ENCODE peak calls at places on chromosomes 1 and 21, in five cellular contexts. N is psoas muscle, S is endodermal cell, L is GM06990, D is hepatocyte. X is an unnamed sample. For H3K36me3, the result is how much of the 10 kb centered on the place peaks cover.

GRCh38 chr1:209607102-209607794 is 23.7 kb downstream of the CAMK1G start:
- DNase-seq in N (no peak), S (no peak), L (peak), D (peak), X (no peak)

GRCh38 chr1:29259802-29260441 is 23.6 kb downstream of the PTPRU start:
- DNase-seq in N (peak), S (peak), L (no peak), D (peak), X (no peak)

GRCh38 chr1:92484472-92485373 is 2.0 kb downstream of the GFI1 start:
- DNase-seq in N (peak), S (peak), L (peak), D (peak), X (no peak)

GRCh38 chr21:45310446-45310845 is 22.8 kb upstream of the POFUT2 start:
- DNase-seq in N (no peak), S (peak), L (no peak), D (no peak), X (no peak)

GRCh38 chr1:234921266-234922062 is 207.2 kb downstream of the TOMM20 start:
- DNase-seq in N (no peak), S (no peak), L (no peak), D (no peak), X (no peak)

GRCh38 chr1:231194843-231195516 is 33.1 kb downstream of the TRIM67 start:
- DNase-seq in N (no peak), S (no peak), L (no peak), D (peak), X (peak)

GRCh38 chr1:201137579-201138310 is 10.8 kb upstream of the ASCL5 start:
- DNase-seq in N (peak), S (no peak), L (no peak), D (peak), X (peak)

GRCh38 chr1:182351790-182352364 is 39.7 kb downstream of the GLUL start:
- DNase-seq in N (no peak), S (no peak), L (no peak), D (no peak), X (no peak)

GRCh38 chr1:83815348-83815747 is 183.6 kb downstream of the TTLL7 start:
- DNase-seq in N (no peak), S (no peak), L (no peak), D (peak), X (no peak)

GRCh38 chr1:2469103-2469940 is 6.8 kb upstream of the PLCH2 start:
- DNase-seq in N (no peak), S (no peak), L (no peak), D (no peak), X (no peak)

GRCh38 chr1:86971778-86972177 is 57.3 kb downstream of the HS2ST1 start:
- DNase-seq in N (no peak), S (no peak), L (no peak), D (no peak), X (no peak)

GRCh38 chr1:92029241-92029922 is 403 bp upstream of the EPHX4 start:
- DNase-seq in N (no peak), S (peak), L (no peak), D (no peak), X (no peak)

GRCh38 chr1:14794136-14794768 is 195.8 kb downstream of the KAZN start:
- DNase-seq in N (no peak), S (no peak), L (no peak), D (no peak), X (no peak)

GRCh38 chr21:25387665-25388064 is 219.6 kb downstream of the MRPL39 start:
- DNase-seq in N (no peak), S (no peak), L (no peak), D (no peak), X (no peak)

GRCh38 chr1:189597083-189597482 is 880.6 kb downstream of the BRINP3 start:
- DNase-seq in N (no peak), S (no peak), L (no peak), D (no peak), X (no peak)

GRCh38 chr1:55310517-55310927 is 95.4 kb upstream of the USP24 start:
- DNase-seq in N (no peak), S (peak), L (no peak), D (peak), X (peak)

GRCh38 chr1:224433041-224433670 is 1.4 kb downstream of the WDR26 start:
- DNase-seq in N (no peak), S (peak), L (no peak), D (peak), X (no peak)

GRCh38 chr1:182149411-182149965 is 88.0 kb upstream of the ZNF648 start:
- DNase-seq in N (no peak), S (no peak), L (no peak), D (peak), X (peak)

GRCh38 chr1:240287722-240288121 is 196.0 kb downstream of the FMN2 start:
- DNase-seq in N (no peak), S (no peak), L (no peak), D (no peak), X (no peak)

GRCh38 chr1:21511579-21512522 is 2.6 kb downstream of the ALPL start:
- DNase-seq in N (peak), S (no peak), L (no peak), D (peak), X (peak)

GRCh38 chr1:24964811-24965570 is 34.9 kb upstream of the RUNX3 start:
- DNase-seq in N (peak), S (no peak), L (peak), D (no peak), X (no peak)

GRCh38 chr1:9822490-9822889 is 1.3 kb downstream of the CLSTN1 start:
- DNase-seq in N (no peak), S (no peak), L (no peak), D (no peak), X (no peak)

GRCh38 chr1:233520510-233521191 is 93.3 kb upstream of the KCNK1 start:
- DNase-seq in N (no peak), S (no peak), L (no peak), D (peak), X (peak)

GRCh38 chr1:53511933-53512806 is 53.0 kb downstream of the DMRTB1 start:
- DNase-seq in N (no peak), S (no peak), L (no peak), D (no peak), X (no peak)

DNA sequence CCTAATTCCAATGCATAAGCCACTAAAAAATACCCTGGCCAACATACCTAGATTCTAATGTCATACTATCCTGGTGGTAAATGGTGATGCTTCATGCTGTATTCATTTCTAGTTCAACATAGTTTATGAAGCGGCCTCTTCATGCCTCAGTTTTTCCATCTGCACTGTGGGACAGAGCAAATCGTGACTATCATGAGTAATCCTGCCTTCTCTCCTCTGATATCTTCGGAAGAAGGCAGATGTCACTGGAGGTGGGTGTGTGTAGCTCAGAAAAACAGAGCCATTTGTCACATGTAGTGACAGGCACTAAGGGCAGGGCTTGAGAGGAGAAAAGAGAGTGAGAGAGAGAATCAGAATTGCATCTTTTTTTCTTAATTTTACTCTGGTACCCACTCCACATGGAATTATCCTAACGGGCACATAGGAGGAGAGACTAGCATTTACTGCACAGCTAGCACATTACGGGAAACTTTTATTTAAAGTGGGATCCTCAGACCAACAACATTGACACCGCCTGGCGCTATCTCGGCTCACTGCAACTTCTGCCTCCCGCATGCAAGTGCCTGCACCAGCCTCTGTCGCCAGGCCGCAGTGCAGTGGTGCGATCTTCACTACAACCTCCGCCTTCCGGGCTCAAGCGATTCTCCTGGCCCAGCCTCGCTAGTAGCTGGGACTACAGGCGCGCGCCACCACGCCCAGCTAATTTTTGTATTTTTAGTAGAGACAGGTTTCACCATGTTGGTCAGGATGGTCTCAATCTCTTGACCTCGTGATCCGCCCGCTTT is 78.4 kb upstream of the KCNA3 start:
- DNase-seq in N (no peak), S (no peak), L (no peak), D (no peak), X (no peak)
- H3K4me3 ChIP-seq in N (no peak), S (no peak), L (no peak), D (no peak), X (no peak)

DNA sequence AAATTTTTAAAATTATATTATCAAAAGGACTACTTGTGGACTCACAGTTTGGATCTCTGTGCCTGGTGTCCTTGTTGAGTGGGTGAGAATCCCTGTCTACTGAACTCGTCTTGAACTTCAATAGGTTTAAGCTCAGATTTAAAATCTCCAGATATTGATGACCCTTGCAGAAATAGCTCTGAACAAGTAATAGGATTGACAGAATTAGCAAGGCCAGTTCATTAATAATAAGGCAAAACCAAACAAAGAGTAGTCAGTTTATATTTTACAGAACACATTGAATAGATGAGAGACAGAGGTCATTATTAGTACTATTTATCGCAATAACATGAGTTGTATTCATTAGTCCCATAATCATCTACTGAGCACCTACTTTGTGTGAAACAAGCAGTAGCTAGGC is at the start of gene PDC:
- DNase-seq in N (no peak), S (no peak), L (no peak), D (no peak), X (no peak)
- TF ChIP-seq CTCF in N (no peak), S (no peak), L (no peak), D (no peak), X (no peak)

DNA sequence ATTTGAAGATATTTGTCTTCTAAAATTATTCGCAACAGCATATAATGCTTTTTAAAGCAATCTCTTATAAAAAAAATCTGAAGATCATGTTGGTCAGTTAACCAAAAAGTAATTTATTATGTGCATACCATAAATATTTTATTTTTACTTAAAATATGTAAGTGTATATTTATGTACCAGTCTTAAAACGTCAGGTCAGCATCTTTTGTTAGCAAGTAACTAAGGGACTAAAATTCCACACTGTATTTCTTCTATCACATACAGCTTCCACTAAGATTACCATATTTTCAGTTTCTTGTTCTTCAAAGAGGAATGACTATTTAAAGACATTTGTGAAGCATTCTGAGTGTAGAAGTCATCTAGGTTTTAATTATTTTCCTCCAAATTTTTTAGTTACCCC is 19.6 kb downstream of the NEGR1 start:
- DNase-seq in N (no peak), S (no peak), L (no peak), D (no peak), X (no peak)
- H3K36me3 ChIP-seq in N (under half), S (under half), L (under half), D (under half), X (under half)

GRCh38 chr1:36286802-36287201 is 19.4 kb upstream of the SH3D21 start:
- DNase-seq in N (no peak), S (no peak), L (no peak), D (no peak), X (no peak)

GRCh38 chr1:36287595-36287994 is 18.6 kb upstream of the SH3D21 start:
- DNase-seq in N (no peak), S (no peak), L (no peak), D (no peak), X (no peak)

GRCh38 chr1:36284517-36284916 is 21.7 kb upstream of the SH3D21 start:
- DNase-seq in N (no peak), S (no peak), L (no peak), D (no peak), X (no peak)

GRCh38 chr1:36284061-36284460 is 22.1 kb upstream of the SH3D21 start:
- DNase-seq in N (no peak), S (no peak), L (no peak), D (no peak), X (no peak)

GRCh38 chr1:36285450-36286101 is 20.6 kb upstream of the SH3D21 start:
- DNase-seq in N (no peak), S (peak), L (no peak), D (peak), X (peak)
- H3K4me3 ChIP-seq in N (peak), S (no peak), L (no peak), D (no peak), X (no peak)

DNA sequence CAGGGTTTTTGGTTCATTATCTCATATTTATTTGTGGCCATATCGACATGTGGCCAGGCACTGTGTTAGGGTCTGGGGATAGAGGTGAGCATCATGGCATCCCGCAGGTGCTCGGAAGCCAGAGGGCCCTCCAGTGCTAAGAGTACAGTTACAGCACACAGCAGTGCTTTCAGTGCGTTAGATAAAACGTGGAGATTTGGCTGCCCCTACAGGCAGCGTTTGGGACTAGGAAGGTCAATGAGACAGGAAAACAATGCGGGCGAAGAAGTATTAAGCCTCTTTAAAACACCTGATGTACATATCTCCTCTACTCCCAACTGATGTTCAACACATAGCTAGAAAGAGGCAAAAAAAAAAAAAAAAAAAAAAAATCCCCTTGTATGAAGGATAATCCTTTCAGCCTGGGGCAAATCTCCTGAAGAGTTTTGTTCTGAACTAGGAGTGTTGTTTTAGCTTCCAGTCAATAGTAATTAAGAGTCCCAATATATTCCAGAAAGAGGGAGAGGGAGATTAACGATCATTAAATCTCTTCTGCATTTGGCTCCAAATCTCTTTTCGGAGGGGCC is 80.1 kb downstream of the CAPZB start:
- DNase-seq in N (no peak), S (no peak), L (no peak), D (no peak), X (no peak)
- TF ChIP-seq CTCF in N (peak), S (peak), L (no peak), D (peak), X (peak)

GRCh38 chr1:205152505-205152904 is 30.7 kb upstream of the RBBP5 start:
- DNase-seq in N (no peak), S (no peak), L (no peak), D (no peak), X (no peak)
- H3K36me3 ChIP-seq in N (under half), S (half or more), L (under half), D (under half), X (under half)

GRCh38 chr1:39789571-39790110 is 976 bp upstream of the BMP8B start:
- DNase-seq in N (no peak), S (no peak), L (peak), D (no peak), X (no peak)
- H3K4me3 ChIP-seq in N (peak), S (peak), L (peak), D (no peak), X (no peak)

GRCh38 chr1:41238311-41239094 is 3.6 kb downstream of the SCMH1 start:
- DNase-seq in N (no peak), S (no peak), L (no peak), D (peak), X (no peak)

GRCh38 chr1:41233708-41234107 is 8.4 kb downstream of the SCMH1 start:
- DNase-seq in N (no peak), S (no peak), L (no peak), D (no peak), X (no peak)

GRCh38 chr1:41232305-41232704 is 9.8 kb downstream of the SCMH1 start:
- DNase-seq in N (no peak), S (no peak), L (no peak), D (no peak), X (no peak)

GRCh38 chr1:41236781-41237180 is 5.3 kb downstream of the SCMH1 start:
- DNase-seq in N (no peak), S (no peak), L (no peak), D (no peak), X (no peak)

GRCh38 chr1:41235893-41236292 is 6.2 kb downstream of the SCMH1 start:
- DNase-seq in N (no peak), S (no peak), L (no peak), D (no peak), X (no peak)
- TF ChIP-seq CTCF in N (no peak), S (no peak), L (no peak), D (no peak), X (no peak)

GRCh38 chr1:93607814-93608187 is 73.8 kb downstream of the BCAR3 start:
- DNase-seq in N (no peak), S (peak), L (peak), D (no peak), X (no peak)
- H3K36me3 ChIP-seq in N (under half), S (under half), L (under half), D (under half), X (under half)

GRCh38 chr1:203477748-203478147 is 2.1 kb downstream of the PRELP start:
- DNase-seq in N (no peak), S (no peak), L (no peak), D (no peak), X (no peak)

GRCh38 chr1:203478231-203478630 is 2.6 kb downstream of the PRELP start:
- DNase-seq in N (no peak), S (no peak), L (no peak), D (no peak), X (no peak)

GRCh38 chr1:203480084-203480483 is 4.5 kb downstream of the PRELP start:
- DNase-seq in N (no peak), S (no peak), L (no peak), D (no peak), X (no peak)

GRCh38 chr1:203479646-203480045 is 4.0 kb downstream of the PRELP start:
- DNase-seq in N (no peak), S (no peak), L (no peak), D (no peak), X (no peak)

DNA sequence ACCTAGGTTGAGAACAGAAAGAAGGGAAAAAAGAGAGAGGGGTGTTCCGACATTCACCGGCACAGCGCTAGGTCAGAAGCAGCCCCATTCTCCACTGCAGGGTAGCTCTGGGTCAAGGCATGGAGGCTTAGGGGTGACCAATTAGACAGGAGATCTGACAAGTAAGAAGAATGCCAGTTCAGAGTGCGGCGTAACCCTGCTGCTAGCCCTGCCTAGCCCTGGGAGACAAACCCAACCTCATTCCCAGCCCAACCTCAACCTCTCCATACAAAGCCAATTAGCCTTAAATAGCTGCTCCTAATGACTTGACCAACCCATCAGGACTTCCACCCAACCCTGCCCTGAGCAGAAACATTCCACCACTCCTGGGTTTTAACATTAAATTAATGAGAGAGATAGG is 3.4 kb downstream of the PRELP start:
- DNase-seq in N (no peak), S (no peak), L (no peak), D (no peak), X (no peak)
- H3K4me3 ChIP-seq in N (no peak), S (no peak), L (no peak), D (no peak), X (no peak)

X was measured in kidney epithelial cell.